ENCODE peak calls at places on chromosomes 5 and 9, in ten cellular contexts. Z is A549, N is upper lobe of right lung, W is fibroblast of mammary gland, H is mammary epithelial cell, D is uterus, S is kidney epithelial cell, C is H1, Q is thyroid gland, J is heart left ventricle. A is an unnamed sample.

GRCh38 chr5:72280655-72281069 is 39.4 kb downstream of the MRPS27 start:
- DNase-seq in Z (peak; percentile 55), N (no peak), W (peak; percentile 70), H (peak; percentile 15), D (peak; percentile 34), S (no peak), C (no peak), Q (peak; percentile 6), J (no peak), A (peak; percentile 33)

GRCh38 chr5:176151286-176151685 is 86.9 kb upstream of the SIMC1 start:
- DNase-seq in Z (no peak), N (no peak), W (peak; percentile 55), H (no peak), D (no peak), S (peak; percentile 21), C (no peak), Q (peak; percentile 9), J (no peak), A (peak; percentile 15)

GRCh38 chr9:126860077-126860756 is at the start of gene ZBTB34:
- DNase-seq in Z (peak; percentile 31), N (peak; percentile 88), W (peak; percentile 30), H (peak; percentile 47), D (peak; percentile 49), S (no peak), C (peak; percentile 9), Q (peak; percentile 62), J (peak; percentile 65), A (no peak)

GRCh38 chr9:70600479-70600878 is 186.0 kb upstream of the KLF9 start:
- DNase-seq in Z (no peak), N (no peak), W (peak; percentile 81), H (no peak), D (peak; percentile 65), S (no peak), C (no peak), Q (peak; percentile 37), J (peak; percentile 71), A (no peak)

GRCh38 chr5:60993425-60993824 is 48.4 kb downstream of the NDUFAF2 start:
- DNase-seq in Z (no peak), N (no peak), W (no peak), H (no peak), D (no peak), S (no peak), C (no peak), Q (no peak), J (no peak), A (no peak)

GRCh38 chr9:122389799-122390481 is 19.1 kb downstream of the PTGS1 start:
- DNase-seq in Z (no peak), N (no peak), W (no peak), H (peak; percentile 50), D (no peak), S (no peak), C (no peak), Q (no peak), J (no peak), A (peak; percentile 47)

GRCh38 chr9:126371007-126371870 is 44.6 kb downstream of the MVB12B start:
- DNase-seq in Z (no peak), N (no peak), W (no peak), H (no peak), D (no peak), S (no peak), C (no peak), Q (no peak), J (no peak), A (no peak)

GRCh38 chr5:132437604-132438275 is 52.8 kb downstream of the IRF1 start:
- DNase-seq in Z (no peak), N (peak; percentile 88), W (peak; percentile 90), H (no peak), D (peak; percentile 90), S (peak; percentile 56), C (no peak), Q (peak; percentile 79), J (peak; percentile 89), A (no peak)

GRCh38 chr9:83154087-83154736 is 91.3 kb upstream of the RASEF start:
- DNase-seq in Z (no peak), N (no peak), W (peak; percentile 6), H (peak; percentile 90), D (no peak), S (peak; percentile 77), C (no peak), Q (peak; percentile 66), J (no peak), A (peak; percentile 92)

GRCh38 chr9:106829666-106830408 is 33.1 kb upstream of the ZNF462 start:
- DNase-seq in Z (no peak), N (no peak), W (no peak), H (no peak), D (peak; percentile 13), S (no peak), C (no peak), Q (no peak), J (no peak), A (no peak)

GRCh38 chr9:134058716-134059115 is 9.1 kb downstream of the BRD3 start:
- DNase-seq in Z (no peak), N (peak; percentile 48), W (peak; percentile 30), H (no peak), D (peak; percentile 6), S (no peak), C (no peak), Q (no peak), J (no peak), A (peak; percentile 47)

DNA sequence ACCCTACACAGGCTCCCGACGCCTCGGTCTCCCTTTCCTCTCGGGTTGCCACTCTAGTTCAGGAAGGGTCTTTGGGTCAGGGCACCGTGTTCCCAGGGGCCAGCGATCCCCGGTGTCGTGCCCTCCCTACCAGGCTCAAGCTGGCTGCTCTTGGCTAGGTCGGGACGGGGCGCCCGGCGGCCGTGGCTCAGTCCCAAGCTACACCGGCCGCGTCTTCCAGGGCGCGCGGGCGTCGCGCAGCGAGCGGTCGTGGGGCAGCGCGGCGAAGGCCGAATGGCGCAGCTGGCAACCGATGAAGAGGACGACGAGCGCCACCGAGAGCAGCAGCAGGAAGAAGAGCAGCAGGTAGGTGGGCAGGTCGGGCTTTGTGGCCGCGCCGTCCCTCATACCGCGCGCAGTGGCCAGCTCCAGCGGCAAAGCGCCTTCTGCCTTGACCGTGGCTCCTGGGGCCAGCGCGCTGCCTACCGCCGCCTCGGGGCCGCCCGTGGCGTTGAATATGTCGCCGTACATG is 892 bp downstream of the SMIM32 start:
- DNase-seq in Z (no peak), N (peak; percentile 61), W (no peak), H (no peak), D (no peak), S (no peak), C (no peak), Q (peak; percentile 5), J (no peak), A (no peak)
- H3K4me3 ChIP-seq in Z (no peak overlapping the region), N (peak overlapping the region; percentile 26), W (peak overlapping the region; percentile 3), H (no peak overlapping the region), D (no peak overlapping the region), S (peak overlapping the region; percentile 35), C (peak overlapping the region; percentile 62), Q (no peak overlapping the region), J (peak overlapping the region; percentile 45), A (peak overlapping the region; percentile 29)

DNA sequence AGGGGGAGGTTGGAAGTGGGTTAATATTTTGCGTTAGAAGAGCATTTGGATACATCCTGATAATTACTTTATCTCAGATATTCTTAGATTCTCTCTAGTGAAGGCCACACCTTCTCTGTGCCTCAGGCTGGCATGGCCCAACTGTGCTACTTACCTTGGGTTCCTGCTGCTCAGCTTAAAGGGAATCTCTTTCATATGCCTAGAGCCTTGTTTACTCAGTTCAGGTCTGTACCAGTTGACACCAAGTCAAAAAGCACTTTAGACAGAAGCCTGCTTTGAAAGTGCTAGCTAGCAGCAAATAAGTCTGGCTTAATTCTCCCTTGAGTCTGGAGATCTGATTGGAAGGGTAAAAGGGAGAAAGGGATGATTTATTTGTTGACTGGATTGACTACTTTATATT is 74.8 kb downstream of the GHR start:
- DNase-seq in Z (no peak), N (no peak), W (no peak), H (no peak), D (no peak), S (no peak), C (no peak), Q (no peak), J (no peak), A (no peak)
- TF ChIP-seq CTCF in Z (no peak), N (no peak), W (no peak), H (no peak), D (no peak), S (no peak), C (no peak), Q (no peak), J (no peak), A (no peak)

GRCh38 chr5:77881528-77881927 is 105.4 kb upstream of the TBCA start:
- DNase-seq in Z (no peak), N (no peak), W (no peak), H (no peak), D (no peak), S (no peak), C (no peak), Q (no peak), J (no peak), A (no peak)

GRCh38 chr5:77874691-77875090 is 98.6 kb upstream of the TBCA start:
- DNase-seq in Z (no peak), N (no peak), W (no peak), H (no peak), D (no peak), S (no peak), C (no peak), Q (no peak), J (no peak), A (no peak)

GRCh38 chr5:77873239-77873638 is 97.1 kb upstream of the TBCA start:
- DNase-seq in Z (no peak), N (no peak), W (no peak), H (no peak), D (no peak), S (no peak), C (no peak), Q (no peak), J (no peak), A (no peak)

GRCh38 chr5:77877516-77878070 is 101.5 kb upstream of the TBCA start:
- DNase-seq in Z (no peak), N (no peak), W (no peak), H (no peak), D (no peak), S (no peak), C (no peak), Q (no peak), J (no peak), A (no peak)

GRCh38 chr5:77876862-77877502 is 100.8 kb upstream of the TBCA start:
- DNase-seq in Z (no peak), N (no peak), W (no peak), H (no peak), D (no peak), S (no peak), C (no peak), Q (no peak), J (no peak), A (no peak)
- H3K4me3 ChIP-seq in Z (no peak overlapping the region), N (peak overlapping the region; percentile 8), W (no peak overlapping the region), H (no peak overlapping the region), D (no peak overlapping the region), S (no peak overlapping the region), C (no peak overlapping the region), Q (no peak overlapping the region), J (no peak overlapping the region), A (no peak overlapping the region)

DNA sequence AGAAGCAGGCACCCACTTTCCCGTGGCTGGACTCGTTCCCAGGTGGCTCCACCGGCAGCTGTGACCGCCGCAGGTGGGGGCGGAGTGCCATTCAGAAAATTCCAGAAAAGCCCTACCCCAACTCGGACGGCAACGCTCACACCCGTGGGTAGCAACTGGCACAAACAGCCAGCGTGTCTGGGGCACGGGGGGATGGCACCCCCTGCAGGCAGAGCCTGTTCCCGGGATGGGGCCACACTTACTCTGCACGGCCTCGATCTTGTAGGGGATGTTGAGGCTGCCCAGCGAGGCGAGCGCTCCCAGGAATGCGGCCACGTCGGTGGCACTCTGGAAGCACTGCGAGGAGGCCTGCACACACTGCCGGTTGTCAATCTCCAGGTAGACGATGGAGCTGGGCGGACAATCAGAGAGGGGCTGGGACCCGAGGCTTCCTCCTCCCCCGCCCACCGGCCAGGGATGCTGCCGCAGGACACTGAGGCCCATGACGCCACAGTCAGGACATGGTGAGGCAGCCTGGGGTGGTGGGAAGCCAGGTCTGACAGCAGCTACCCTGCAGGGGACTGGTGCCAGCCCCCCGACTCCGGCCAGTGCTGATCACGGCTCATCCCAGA is 20.2 kb upstream of the SEC16A start:
- DNase-seq in Z (no peak), N (no peak), W (no peak), H (no peak), D (no peak), S (no peak), C (no peak), Q (no peak), J (no peak), A (no peak)
- TF ChIP-seq CTCF in Z (no peak), N (peak; percentile 6), W (no peak), H (peak; percentile 21), D (no peak), S (no peak), C (no peak), Q (no peak), J (no peak), A (peak; percentile 6)